ENCODE peak calls at places on chromosomes 4 and X, in seven cellular contexts. G is neural crest cell; O is iris pigment epithelial cell; D is BJ; Q is stimulated activated CD8-positive, alpha-beta memory T cell treated with anti-CD3 and anti-CD28 coated beads, Interleukin-4, amount 100 ng/mL, for 48 hours; C is brain microvascular endothelial cell; U is lung. S is an unnamed sample.
A peak's percentile ranks its signal among the peaks of the same experiment; 100 is the strongest.

GRCh38 chr4:47145630-47146029 is 114.3 kb downstream of the GABRB1 start:
- DNase-seq in D (no peak), Q (no peak), O (peak; percentile 71), U (no peak), C (peak; percentile 94), G (no peak), S (peak; percentile 50)

GRCh38 chrX:149504226-149504914 is 736 bp downstream of the IDS start:
- DNase-seq in D (no peak), O (no peak), U (no peak), G (no peak), C (no peak), Q (peak; percentile 77), S (no peak)

GRCh38 chrX:139851730-139852129 is 81.1 kb downstream of the ATP11C start:
- DNase-seq in C (peak; percentile 27), G (no peak), U (no peak), O (peak; percentile 10), Q (no peak), D (peak; percentile 11), S (no peak)

GRCh38 chrX:7582191-7582590 is 260.8 kb upstream of the VCX start:
- DNase-seq in C (no peak), D (no peak), U (no peak), G (no peak), Q (no peak), O (no peak), S (no peak)

GRCh38 chr4:139584784-139585183 is 28.8 kb upstream of the SETD7 start:
- DNase-seq in Q (no peak), U (no peak), O (peak; percentile 51), G (no peak), D (no peak), C (peak; percentile 28), S (no peak)

GRCh38 chrX:16785247-16786138 is 773 bp upstream of the TXLNG start:
- DNase-seq in G (no peak), Q (peak; percentile 31), O (peak; percentile 6), U (peak; percentile 30), C (no peak), D (no peak), S (no peak)

GRCh38 chr4:158781963-158782362 is 13.1 kb downstream of the FNIP2 start:
- DNase-seq in Q (no peak), C (no peak), O (no peak), D (no peak), U (no peak), G (no peak), S (no peak)

GRCh38 chr4:140158234-140159030 is 4.4 kb upstream of the MAML3 start:
- DNase-seq in C (no peak), Q (no peak), D (no peak), U (peak; percentile 53), O (no peak), G (no peak), S (no peak)

GRCh38 chr4:123783091-123783765 is 386.6 kb downstream of the SPRY1 start:
- DNase-seq in D (no peak), O (peak; percentile 46), C (no peak), G (no peak), U (no peak), Q (no peak), S (no peak)

GRCh38 chr4:38751341-38752043 is 31.3 kb downstream of the TLR10 start:
- DNase-seq in D (no peak), O (no peak), C (no peak), U (no peak), G (no peak), Q (no peak), S (no peak)

GRCh38 chr4:139454111-139454600 is at the start of gene RAB33B:
- DNase-seq in D (no peak), Q (no peak), U (no peak), G (no peak), O (no peak), C (no peak), S (peak; percentile 50)

GRCh38 chr4:55468724-55469123 is 73.0 kb downstream of the TMEM165 start:
- DNase-seq in C (peak; percentile 82), G (no peak), U (no peak), O (peak; percentile 85), Q (no peak), D (no peak), S (no peak)

GRCh38 chr4:65670331-65671031 is at the start of gene EPHA5:
- DNase-seq in O (peak; percentile 87), C (peak; percentile 93), U (peak; percentile 30), D (no peak), G (peak; percentile 64), Q (no peak), S (peak; percentile 68)

GRCh38 chrX:11269006-11269405 is 24.2 kb upstream of the AMELX start:
- DNase-seq in O (no peak), C (no peak), G (no peak), Q (no peak), U (no peak), D (no peak), S (no peak)

GRCh38 chrX:20515841-20516461 is 249.2 kb upstream of the RPS6KA3 start:
- DNase-seq in D (peak; percentile 62), O (peak; percentile 90), Q (peak; percentile 36), G (no peak), U (no peak), C (peak; percentile 77), S (peak; percentile 81)

GRCh38 chr4:8854866-8855265 is 16.8 kb downstream of the HMX1 start:
- DNase-seq in D (no peak), C (peak; percentile 20), Q (no peak), O (peak; percentile 46), U (no peak), G (no peak), S (peak; percentile 27)

GRCh38 chr4:97911236-97911906 is 231.9 kb downstream of the STPG2 start:
- DNase-seq in G (no peak), C (no peak), U (no peak), Q (no peak), O (no peak), D (no peak), S (no peak)

GRCh38 chr4:186148335-186148975 is 42.9 kb upstream of the CYP4V2 start:
- DNase-seq in D (no peak), Q (no peak), G (no peak), U (no peak), C (no peak), O (no peak), S (no peak)